ENCODE peak calls at places on chromosome 7, in five cellular contexts. One of them, this sample, is unnamed.

GRCh38 chr7:122546496-122546895 is 152.4 kb downstream of the RNF133 start:
- DNase-seq in neural crest cell: no peak
- DNase-seq in H4: no peak
- DNase-seq in mucosa of descending colon: no peak
- DNase-seq in OCI-M1: no peak
- DNase-seq in this sample: no peak

GRCh38 chr7:18895456-18895855 is 222.0 kb downstream of the TWIST1 start:
- DNase-seq in neural crest cell: no peak
- DNase-seq in H4: no peak
- DNase-seq in mucosa of descending colon: no peak
- DNase-seq in OCI-M1: no peak
- DNase-seq in this sample: no peak

GRCh38 chr7:29915481-29916215 is 74.0 kb downstream of the SCRN1 start:
- DNase-seq in neural crest cell: no peak
- DNase-seq in H4: no peak
- DNase-seq in mucosa of descending colon: no peak
- DNase-seq in OCI-M1: no peak
- DNase-seq in this sample: no peak

GRCh38 chr7:44486693-44487092 is 3.8 kb downstream of the NUDCD3 start:
- DNase-seq in neural crest cell: no peak
- DNase-seq in H4: no peak
- DNase-seq in mucosa of descending colon: no peak
- DNase-seq in OCI-M1: no peak
- DNase-seq in this sample: no peak

GRCh38 chr7:158097106-158097505 is 490.5 kb downstream of the PTPRN2 start:
- DNase-seq in neural crest cell: no peak
- DNase-seq in H4: no peak
- DNase-seq in mucosa of descending colon: no peak
- DNase-seq in OCI-M1: no peak
- DNase-seq in this sample: no peak

GRCh38 chr7:95318501-95318900 is 5.8 kb downstream of the PON1 start:
- DNase-seq in neural crest cell: no peak
- DNase-seq in H4: no peak
- DNase-seq in mucosa of descending colon: no peak
- DNase-seq in OCI-M1: no peak
- DNase-seq in this sample: no peak

GRCh38 chr7:102888561-102889233 is 24.1 kb upstream of the LRRC17 start:
- DNase-seq in neural crest cell: no peak
- DNase-seq in H4: no peak
- DNase-seq in mucosa of descending colon: no peak
- DNase-seq in OCI-M1: no peak
- DNase-seq in this sample: no peak

GRCh38 chr7:79434098-79434497 is 19.4 kb downstream of the MAGI2 start:
- DNase-seq in neural crest cell: no peak
- DNase-seq in H4: no peak
- DNase-seq in mucosa of descending colon: no peak
- DNase-seq in OCI-M1: no peak
- DNase-seq in this sample: no peak

GRCh38 chr7:84844771-84845170 is 342.1 kb downstream of the SEMA3D start:
- DNase-seq in neural crest cell: no peak
- DNase-seq in H4: no peak
- DNase-seq in mucosa of descending colon: no peak
- DNase-seq in OCI-M1: no peak
- DNase-seq in this sample: no peak

GRCh38 chr7:150799741-150800575 is at the start of gene TMEM176B:
- DNase-seq in neural crest cell: no peak
- DNase-seq in H4: no peak
- DNase-seq in mucosa of descending colon: peak; percentile 83
- DNase-seq in OCI-M1: no peak
- DNase-seq in this sample: no peak

GRCh38 chr7:148699772-148700629 is 1.3 kb downstream of the CUL1 start:
- DNase-seq in neural crest cell: no peak
- DNase-seq in H4: no peak
- DNase-seq in mucosa of descending colon: no peak
- DNase-seq in OCI-M1: peak; percentile 68
- DNase-seq in this sample: no peak

GRCh38 chr7:40654171-40654570 is 519.4 kb downstream of the SUGCT start:
- DNase-seq in neural crest cell: no peak
- DNase-seq in H4: no peak
- DNase-seq in mucosa of descending colon: no peak
- DNase-seq in OCI-M1: no peak
- DNase-seq in this sample: no peak

GRCh38 chr7:81534996-81535395 is 234.9 kb downstream of the HGF start:
- DNase-seq in neural crest cell: no peak
- DNase-seq in H4: no peak
- DNase-seq in mucosa of descending colon: no peak
- DNase-seq in OCI-M1: no peak
- DNase-seq in this sample: no peak

GRCh38 chr7:5491251-5492044 is 67.8 kb upstream of the TNRC18 start:
- DNase-seq in neural crest cell: no peak
- DNase-seq in H4: peak; percentile 25
- DNase-seq in mucosa of descending colon: no peak
- DNase-seq in OCI-M1: no peak
- DNase-seq in this sample: no peak

GRCh38 chr7:147941316-147941715 is 649.2 kb upstream of the C7orf33 start:
- DNase-seq in neural crest cell: no peak
- DNase-seq in H4: peak; percentile 27
- DNase-seq in mucosa of descending colon: no peak
- DNase-seq in OCI-M1: no peak
- DNase-seq in this sample: no peak

GRCh38 chr7:128059143-128059975 is 28.1 kb upstream of the LRRC4 start:
- DNase-seq in neural crest cell: no peak
- DNase-seq in H4: no peak
- DNase-seq in mucosa of descending colon: no peak
- DNase-seq in OCI-M1: no peak
- DNase-seq in this sample: no peak

GRCh38 chr7:111475419-111475748 is 86.9 kb downstream of the IMMP2L start:
- DNase-seq in neural crest cell: no peak
- DNase-seq in H4: no peak
- DNase-seq in mucosa of descending colon: no peak
- DNase-seq in OCI-M1: no peak
- DNase-seq in this sample: no peak

GRCh38 chr7:100688593-100688860 is 5.5 kb downstream of the GIGYF1 start:
- DNase-seq in neural crest cell: no peak
- DNase-seq in H4: no peak
- DNase-seq in mucosa of descending colon: no peak
- DNase-seq in OCI-M1: no peak
- DNase-seq in this sample: no peak

GRCh38 chr7:5143106-5143505 is 46.9 kb upstream of the WIPI2 start:
- DNase-seq in neural crest cell: no peak
- DNase-seq in H4: no peak
- DNase-seq in mucosa of descending colon: no peak
- DNase-seq in OCI-M1: no peak
- DNase-seq in this sample: no peak

GRCh38 chr7:9890092-9890491 is 1083.6 kb upstream of the PHF14 start:
- DNase-seq in neural crest cell: no peak
- DNase-seq in H4: no peak
- DNase-seq in mucosa of descending colon: no peak
- DNase-seq in OCI-M1: no peak
- DNase-seq in this sample: no peak

GRCh38 chr7:139505563-139505962 is 17.9 kb upstream of the CLEC2L start:
- DNase-seq in neural crest cell: no peak
- DNase-seq in H4: no peak
- DNase-seq in mucosa of descending colon: no peak
- DNase-seq in OCI-M1: peak; percentile 3
- DNase-seq in this sample: peak; percentile 60

GRCh38 chr7:26083113-26083512 is 68.9 kb upstream of the NFE2L3 start:
- DNase-seq in neural crest cell: no peak
- DNase-seq in H4: peak; percentile 64
- DNase-seq in mucosa of descending colon: no peak
- DNase-seq in OCI-M1: no peak
- DNase-seq in this sample: no peak

GRCh38 chr7:141463986-141464385 is 87.2 kb upstream of the AGK start:
- DNase-seq in neural crest cell: no peak
- DNase-seq in H4: peak; percentile 40
- DNase-seq in mucosa of descending colon: no peak
- DNase-seq in OCI-M1: no peak
- DNase-seq in this sample: no peak

GRCh38 chr7:7099584-7100014 is 82.7 kb upstream of the C1GALT1 start:
- DNase-seq in neural crest cell: peak; percentile 18
- DNase-seq in H4: peak; percentile 100
- DNase-seq in mucosa of descending colon: peak; percentile 40
- DNase-seq in OCI-M1: peak; percentile 87
- DNase-seq in this sample: peak; percentile 65

GRCh38 chr7:138097064-138097741 is 20.9 kb downstream of the AKR1D1 start:
- DNase-seq in neural crest cell: peak; percentile 24
- DNase-seq in H4: peak; percentile 29
- DNase-seq in mucosa of descending colon: no peak
- DNase-seq in OCI-M1: peak; percentile 47
- DNase-seq in this sample: peak; percentile 35

GRCh38 chr7:47435889-47436312 is 146.0 kb downstream of the TNS3 start:
- DNase-seq in neural crest cell: peak; percentile 48
- DNase-seq in H4: peak; percentile 91
- DNase-seq in mucosa of descending colon: no peak
- DNase-seq in OCI-M1: peak; percentile 87
- DNase-seq in this sample: peak; percentile 52

GRCh38 chr7:101664390-101664789 is 35.3 kb upstream of the MYL10 start:
- DNase-seq in neural crest cell: no peak
- DNase-seq in H4: no peak
- DNase-seq in mucosa of descending colon: no peak
- DNase-seq in OCI-M1: no peak
- DNase-seq in this sample: no peak

GRCh38 chr7:36207451-36208291 is 54.6 kb downstream of the EEPD1 start:
- DNase-seq in neural crest cell: no peak
- DNase-seq in H4: peak; percentile 97
- DNase-seq in mucosa of descending colon: peak; percentile 63
- DNase-seq in OCI-M1: no peak
- DNase-seq in this sample: no peak

GRCh38 chr7:151585744-151586424 is 66.2 kb upstream of the RHEB start:
- DNase-seq in neural crest cell: no peak
- DNase-seq in H4: no peak
- DNase-seq in mucosa of descending colon: no peak
- DNase-seq in OCI-M1: no peak
- DNase-seq in this sample: no peak

GRCh38 chr7:50627824-50628361 is 62.7 kb upstream of the DDC start:
- DNase-seq in neural crest cell: no peak
- DNase-seq in H4: no peak
- DNase-seq in mucosa of descending colon: no peak
- DNase-seq in OCI-M1: no peak
- DNase-seq in this sample: no peak

GRCh38 chr7:102321351-102322201 is 34.7 kb downstream of the SPDYE6 start:
- DNase-seq in neural crest cell: peak; percentile 33
- DNase-seq in H4: no peak
- DNase-seq in mucosa of descending colon: no peak
- DNase-seq in OCI-M1: no peak
- DNase-seq in this sample: peak; percentile 46

GRCh38 chr7:159067870-159068787 is 76.5 kb downstream of the VIPR2 start:
- DNase-seq in neural crest cell: no peak
- DNase-seq in H4: no peak
- DNase-seq in mucosa of descending colon: peak; percentile 53
- DNase-seq in OCI-M1: no peak
- DNase-seq in this sample: no peak